ENCODE peak calls at places on chromosomes 1 and 21, in ten cellular contexts. G, R, N, Y, A, P, C, L, E and S are unnamed samples.

GRCh38 chr1:231724876-231725647 is 98.5 kb downstream of the DISC1 start:
- DNase-seq in G (peak), R (no peak), N (peak), Y (no peak), A (no peak), P (no peak), C (no peak), L (peak), E (peak), S (no peak)

GRCh38 chr1:230922620-230923019 is 54.3 kb upstream of the C1orf198 start:
- DNase-seq in G (no peak), R (no peak), N (no peak), Y (no peak), A (no peak), P (no peak), C (no peak), L (no peak), E (no peak), S (no peak)

GRCh38 chr1:68231627-68232303 is 558 bp downstream of the WLS start:
- DNase-seq in G (no peak), R (peak), N (no peak), Y (no peak), A (peak), P (peak), C (peak), L (peak), E (no peak), S (peak)

GRCh38 chr1:83500987-83501591 is 497.8 kb downstream of the TTLL7 start:
- DNase-seq in G (peak), R (no peak), N (no peak), Y (no peak), A (no peak), P (no peak), C (no peak), L (no peak), E (no peak), S (no peak)

GRCh38 chr1:205568469-205569361 is 63.1 kb downstream of the ELK4 start:
- DNase-seq in G (no peak), R (peak), N (no peak), Y (no peak), A (peak), P (no peak), C (no peak), L (no peak), E (no peak), S (peak)

GRCh38 chr1:59752556-59753412 is 62.0 kb upstream of the HOOK1 start:
- DNase-seq in G (no peak), R (no peak), N (no peak), Y (no peak), A (no peak), P (no peak), C (no peak), L (no peak), E (no peak), S (no peak)

GRCh38 chr1:41455479-41456271 is 28.8 kb downstream of the EDN2 start:
- DNase-seq in G (no peak), R (peak), N (no peak), Y (no peak), A (peak), P (peak), C (no peak), L (no peak), E (no peak), S (no peak)

GRCh38 chr1:109787845-109788605 is 24.3 kb upstream of the EPS8L3 start:
- DNase-seq in G (no peak), R (peak), N (no peak), Y (peak), A (peak), P (no peak), C (no peak), L (no peak), E (no peak), S (peak)

GRCh38 chr1:100423832-100424337 is 71.6 kb downstream of the CDC14A start:
- DNase-seq in G (no peak), R (no peak), N (no peak), Y (no peak), A (no peak), P (no peak), C (no peak), L (no peak), E (no peak), S (no peak)

GRCh38 chr1:183957216-183957830 is 80.2 kb downstream of the COLGALT2 start:
- DNase-seq in G (no peak), R (no peak), N (no peak), Y (no peak), A (no peak), P (no peak), C (no peak), L (no peak), E (no peak), S (no peak)

GRCh38 chr1:206578115-206578935 is 33.9 kb downstream of the EIF2D start:
- DNase-seq in G (no peak), R (no peak), N (no peak), Y (no peak), A (no peak), P (no peak), C (no peak), L (no peak), E (no peak), S (no peak)

GRCh38 chr1:6248798-6249731 is 5.1 kb downstream of the HES3 start:
- DNase-seq in G (no peak), R (no peak), N (no peak), Y (no peak), A (no peak), P (no peak), C (no peak), L (no peak), E (no peak), S (no peak)

GRCh38 chr1:30816211-30817082 is 58.9 kb upstream of the LAPTM5 start:
- DNase-seq in G (no peak), R (peak), N (no peak), Y (no peak), A (peak), P (peak), C (no peak), L (no peak), E (no peak), S (no peak)

GRCh38 chr1:14017531-14017961 is 317.6 kb downstream of the PRDM2 start:
- DNase-seq in G (no peak), R (no peak), N (no peak), Y (no peak), A (peak), P (peak), C (no peak), L (no peak), E (no peak), S (no peak)

GRCh38 chr21:37244506-37245083 is 22.5 kb downstream of the VPS26C start:
- DNase-seq in G (no peak), R (no peak), N (no peak), Y (no peak), A (no peak), P (no peak), C (no peak), L (no peak), E (no peak), S (no peak)

GRCh38 chr1:114330451-114330983 is 176.8 kb upstream of the SYT6 start:
- DNase-seq in G (no peak), R (no peak), N (no peak), Y (no peak), A (peak), P (no peak), C (no peak), L (no peak), E (no peak), S (no peak)

GRCh38 chr21:43281661-43282357 is 113.0 kb downstream of the CRYAA start:
- DNase-seq in G (no peak), R (no peak), N (no peak), Y (peak), A (no peak), P (no peak), C (no peak), L (no peak), E (no peak), S (no peak)

GRCh38 chr1:32716312-32717126 is 13.9 kb upstream of the SYNC start:
- DNase-seq in G (peak), R (no peak), N (peak), Y (peak), A (peak), P (peak), C (no peak), L (no peak), E (peak), S (peak)

GRCh38 chr1:238962941-238963340 is 423.4 kb upstream of the CHRM3 start:
- DNase-seq in G (no peak), R (no peak), N (no peak), Y (no peak), A (no peak), P (no peak), C (no peak), L (no peak), E (no peak), S (no peak)

GRCh38 chr1:210448293-210448892 is 119.7 kb downstream of the HHAT start:
- DNase-seq in G (no peak), R (no peak), N (peak), Y (no peak), A (no peak), P (no peak), C (no peak), L (peak), E (peak), S (no peak)

GRCh38 chr1:108551157-108551862 is 8.6 kb upstream of the EEIG2 start:
- DNase-seq in G (no peak), R (no peak), N (no peak), Y (no peak), A (no peak), P (no peak), C (no peak), L (no peak), E (no peak), S (no peak)

GRCh38 chr1:157119008-157119407 is 19.2 kb downstream of the ETV3 start:
- DNase-seq in G (no peak), R (no peak), N (no peak), Y (peak), A (no peak), P (no peak), C (no peak), L (no peak), E (no peak), S (no peak)

GRCh38 chr1:1628656-1629429 is 3.1 kb upstream of the MMP23B start:
- DNase-seq in G (no peak), R (peak), N (peak), Y (peak), A (no peak), P (no peak), C (no peak), L (no peak), E (no peak), S (no peak)

GRCh38 chr1:31564606-31564989 is 11.7 kb upstream of the TINAGL1 start:
- DNase-seq in G (no peak), R (no peak), N (no peak), Y (no peak), A (no peak), P (peak), C (peak), L (no peak), E (no peak), S (no peak)

GRCh38 chr1:241627453-241628329 is 12.5 kb downstream of the CHML start:
- DNase-seq in G (no peak), R (no peak), N (no peak), Y (no peak), A (peak), P (no peak), C (no peak), L (peak), E (peak), S (no peak)

GRCh38 chr1:198295975-198296374 is 139.2 kb downstream of the NEK7 start:
- DNase-seq in G (no peak), R (no peak), N (no peak), Y (no peak), A (no peak), P (no peak), C (no peak), L (no peak), E (no peak), S (no peak)

GRCh38 chr1:74223453-74223852 is 11.7 kb upstream of the TNNI3K start:
- DNase-seq in G (no peak), R (no peak), N (no peak), Y (no peak), A (no peak), P (no peak), C (no peak), L (no peak), E (no peak), S (no peak)

GRCh38 chr1:64469977-64470669 is at the start of gene CACHD1:
- DNase-seq in G (peak), R (peak), N (peak), Y (peak), A (peak), P (peak), C (no peak), L (peak), E (no peak), S (peak)

GRCh38 chr1:157176016-157176415 is 37.8 kb upstream of the ETV3 start:
- DNase-seq in G (no peak), R (no peak), N (no peak), Y (no peak), A (no peak), P (no peak), C (no peak), L (no peak), E (no peak), S (no peak)

GRCh38 chr1:178684542-178685000 is 40.5 kb upstream of the RALGPS2 start:
- DNase-seq in G (no peak), R (no peak), N (no peak), Y (no peak), A (no peak), P (no peak), C (no peak), L (peak), E (peak), S (no peak)

GRCh38 chr1:38991638-38992449 is 768 bp downstream of the AKIRIN1 start:
- DNase-seq in G (no peak), R (peak), N (no peak), Y (peak), A (peak), P (peak), C (no peak), L (peak), E (no peak), S (peak)

GRCh38 chr1:229093546-229094336 is 177.2 kb upstream of the RAB4A start:
- DNase-seq in G (no peak), R (no peak), N (no peak), Y (no peak), A (peak), P (peak), C (no peak), L (no peak), E (no peak), S (peak)

GRCh38 chr1:5311634-5312298 is 657.4 kb downstream of the AJAP1 start:
- DNase-seq in G (no peak), R (no peak), N (no peak), Y (no peak), A (no peak), P (no peak), C (no peak), L (no peak), E (no peak), S (no peak)

GRCh38 chr1:58441699-58442098 is 104.8 kb downstream of the OMA1 start:
- DNase-seq in G (no peak), R (no peak), N (no peak), Y (no peak), A (no peak), P (no peak), C (no peak), L (no peak), E (no peak), S (no peak)

GRCh38 chr1:11059166-11059989 is 440 bp downstream of the SRM start:
- DNase-seq in G (no peak), R (no peak), N (peak), Y (no peak), A (peak), P (no peak), C (no peak), L (peak), E (no peak), S (no peak)

GRCh38 chr1:66271904-66272254 is 262.1 kb upstream of the SGIP1 start:
- DNase-seq in G (no peak), R (peak), N (no peak), Y (peak), A (peak), P (no peak), C (peak), L (no peak), E (no peak), S (no peak)

GRCh38 chr1:66270122-66270812 is 263.7 kb upstream of the SGIP1 start:
- DNase-seq in G (no peak), R (peak), N (no peak), Y (no peak), A (no peak), P (no peak), C (no peak), L (no peak), E (no peak), S (no peak)

GRCh38 chr1:66273674-66274073 is 260.3 kb upstream of the SGIP1 start:
- DNase-seq in G (no peak), R (no peak), N (no peak), Y (no peak), A (no peak), P (no peak), C (no peak), L (no peak), E (no peak), S (no peak)

GRCh38 chr1:66269222-66269621 is 264.7 kb upstream of the SGIP1 start:
- DNase-seq in G (no peak), R (no peak), N (no peak), Y (no peak), A (no peak), P (no peak), C (no peak), L (no peak), E (no peak), S (no peak)

GRCh38 chr1:66271216-66271903 is 262.6 kb upstream of the SGIP1 start:
- DNase-seq in G (no peak), R (peak), N (no peak), Y (no peak), A (peak), P (peak), C (peak), L (peak), E (no peak), S (peak)
- TF ChIP-seq POLR2AphosphoS5 in G (no peak), R (peak), N (no peak), Y (no peak), A (peak), P (no peak), C (no peak), L (peak), E (no peak), S (peak)

GRCh38 chr1:62905309-62905708 is 121.4 kb downstream of the ATG4C start:
- DNase-seq in G (no peak), R (no peak), N (no peak), Y (no peak), A (no peak), P (no peak), C (no peak), L (no peak), E (no peak), S (no peak)
- TF ChIP-seq POLR2AphosphoS5 in G (no peak), R (no peak), N (no peak), Y (no peak), A (no peak), P (no peak), C (no peak), L (no peak), E (no peak), S (no peak)

GRCh38 chr1:151706464-151707415 is 9.9 kb downstream of the CELF3 start:
- DNase-seq in G (no peak), R (no peak), N (no peak), Y (no peak), A (no peak), P (no peak), C (no peak), L (no peak), E (no peak), S (no peak)

GRCh38 chr1:151707541-151708065 is 9.0 kb downstream of the CELF3 start:
- DNase-seq in G (no peak), R (no peak), N (no peak), Y (no peak), A (no peak), P (no peak), C (no peak), L (no peak), E (no peak), S (no peak)

GRCh38 chr1:151710187-151710586 is 6.4 kb downstream of the CELF3 start:
- DNase-seq in G (no peak), R (no peak), N (no peak), Y (no peak), A (no peak), P (no peak), C (no peak), L (no peak), E (no peak), S (no peak)

GRCh38 chr1:151711044-151711800 is 5.4 kb downstream of the CELF3 start:
- DNase-seq in G (no peak), R (no peak), N (no peak), Y (no peak), A (no peak), P (no peak), C (no peak), L (no peak), E (no peak), S (no peak)

GRCh38 chr1:151708891-151709290 is 7.7 kb downstream of the CELF3 start:
- DNase-seq in G (no peak), R (no peak), N (no peak), Y (no peak), A (no peak), P (no peak), C (no peak), L (no peak), E (no peak), S (no peak)
- TF ChIP-seq POLR2AphosphoS5 in G (no peak), R (no peak), N (no peak), Y (no peak), A (no peak), P (no peak), C (no peak), L (no peak), E (no peak), S (no peak)

GRCh38 chr1:203557390-203557789 is 63.4 kb downstream of the OPTC start:
- DNase-seq in G (no peak), R (peak), N (no peak), Y (no peak), A (peak), P (peak), C (no peak), L (no peak), E (no peak), S (no peak)

GRCh38 chr1:203559523-203559922 is 65.6 kb downstream of the OPTC start:
- DNase-seq in G (no peak), R (no peak), N (no peak), Y (no peak), A (no peak), P (no peak), C (no peak), L (no peak), E (no peak), S (no peak)

GRCh38 chr1:203556047-203556851 is 62.3 kb downstream of the OPTC start:
- DNase-seq in G (no peak), R (peak), N (no peak), Y (no peak), A (peak), P (no peak), C (peak), L (no peak), E (no peak), S (no peak)

GRCh38 chr1:203555484-203556046 is 61.6 kb downstream of the OPTC start:
- DNase-seq in G (no peak), R (no peak), N (no peak), Y (no peak), A (no peak), P (no peak), C (no peak), L (no peak), E (no peak), S (no peak)

GRCh38 chr1:203557958-203558760 is 64.2 kb downstream of the OPTC start:
- DNase-seq in G (no peak), R (peak), N (no peak), Y (no peak), A (peak), P (no peak), C (peak), L (peak), E (no peak), S (peak)
- TF ChIP-seq POLR2AphosphoS5 in G (no peak), R (peak), N (no peak), Y (no peak), A (peak), P (peak), C (peak), L (no peak), E (no peak), S (peak)

GRCh38 chr1:43582162-43582566 is 51.5 kb downstream of the PTPRF start:
- DNase-seq in G (peak), R (no peak), N (peak), Y (no peak), A (peak), P (peak), C (peak), L (peak), E (peak), S (peak)
- TF ChIP-seq POLR2AphosphoS5 in G (no peak), R (no peak), N (no peak), Y (no peak), A (peak), P (no peak), C (no peak), L (no peak), E (no peak), S (peak)

GRCh38 chr1:155320661-155321576 is at the start of gene RUSC1:
- DNase-seq in G (no peak), R (peak), N (peak), Y (peak), A (peak), P (peak), C (no peak), L (peak), E (no peak), S (peak)
- TF ChIP-seq POLR2AphosphoS5 in G (no peak), R (peak), N (no peak), Y (peak), A (peak), P (no peak), C (peak), L (peak), E (no peak), S (no peak)

GRCh38 chr21:35138665-35139381 is 89.7 kb upstream of the RUNX1 start:
- DNase-seq in G (no peak), R (no peak), N (peak), Y (no peak), A (no peak), P (peak), C (no peak), L (no peak), E (no peak), S (no peak)
- TF ChIP-seq POLR2AphosphoS5 in G (no peak), R (no peak), N (no peak), Y (no peak), A (no peak), P (peak), C (no peak), L (no peak), E (no peak), S (no peak)